ENCODE peak calls at places on chromosomes 6 and 20, in four cellular contexts. Q is K562, T is GM12878, O is WTC11. B is an unnamed sample.

GRCh38 chr6:107154131-107154906 is 39.0 kb upstream of the BEND3 start:
- DNase-seq in Q (no peak), T (no peak), O (peak; percentile 34), B (peak; percentile 33)

GRCh38 chr20:39876974-39877615 is 811.9 kb downstream of the MAFB start:
- DNase-seq in Q (no peak), T (no peak), O (no peak), B (no peak)

GRCh38 chr6:31086788-31087440 is 25.5 kb downstream of the C6orf15 start:
- DNase-seq in Q (peak; percentile 47), T (no peak), O (no peak), B (no peak)

GRCh38 chr20:37344506-37345338 is 1.2 kb upstream of the SRC start:
- DNase-seq in Q (no peak), T (no peak), O (no peak), B (peak; percentile 77)

GRCh38 chr6:135880066-135880972 is 28.8 kb downstream of the PDE7B start:
- DNase-seq in Q (no peak), T (peak; percentile 61), O (no peak), B (no peak)

GRCh38 chr20:2602746-2603145 is 49.7 kb upstream of the NOP56 start:
- DNase-seq in Q (no peak), T (no peak), O (no peak), B (no peak)

GRCh38 chr6:34657307-34657978 is 39.1 kb downstream of the ILRUN start:
- DNase-seq in Q (peak; percentile 78), T (no peak), O (no peak), B (peak; percentile 98)

GRCh38 chr6:107657755-107658461 is 166.2 kb downstream of the SCML4 start:
- DNase-seq in Q (no peak), T (peak; percentile 96), O (no peak), B (no peak)

GRCh38 chr6:129699661-129700060 is 10.3 kb downstream of the ARHGAP18 start:
- DNase-seq in Q (no peak), T (no peak), O (no peak), B (no peak)

GRCh38 chr6:162533009-162533400 is 194.6 kb downstream of the PRKN start:
- DNase-seq in Q (no peak), T (no peak), O (no peak), B (no peak)

GRCh38 chr6:12844284-12845223 is 128.0 kb downstream of the PHACTR1 start:
- DNase-seq in Q (peak; percentile 29), T (no peak), O (no peak), B (peak; percentile 20)

GRCh38 chr6:71410164-71410566 is 121.6 kb downstream of the OGFRL1 start:
- DNase-seq in Q (no peak), T (peak; percentile 5), O (no peak), B (no peak)

GRCh38 chr20:18304618-18305017 is 16.3 kb downstream of the ZNF133 start:
- DNase-seq in Q (peak; percentile 7), T (no peak), O (no peak), B (no peak)

GRCh38 chr6:4672772-4673171 is 103.4 kb upstream of the CDYL start:
- DNase-seq in Q (no peak), T (no peak), O (no peak), B (no peak)

GRCh38 chr6:14079971-14080370 is 37.6 kb upstream of the CD83 start:
- DNase-seq in Q (no peak), T (no peak), O (no peak), B (no peak)

GRCh38 chr6:6730831-6731230 is 142.3 kb downstream of the LY86 start:
- DNase-seq in Q (no peak), T (no peak), O (no peak), B (no peak)

GRCh38 chr6:3377536-3378397 is 79.1 kb downstream of the SLC22A23 start:
- DNase-seq in Q (no peak), T (no peak), O (no peak), B (peak; percentile 79)

GRCh38 chr6:38799529-38800184 is 84.5 kb downstream of the DNAH8 start:
- DNase-seq in Q (no peak), T (no peak), O (no peak), B (no peak)

GRCh38 chr6:85459224-85459901 is 9.5 kb downstream of the NT5E start:
- DNase-seq in Q (no peak), T (no peak), O (no peak), B (no peak)

GRCh38 chr20:62606551-62607201 is 35.6 kb upstream of the SLCO4A1 start:
- DNase-seq in Q (no peak), T (no peak), O (peak; percentile 45), B (no peak)

GRCh38 chr6:97963148-97963680 is 680.2 kb upstream of the MMS22L start:
- DNase-seq in Q (no peak), T (no peak), O (no peak), B (no peak)

GRCh38 chr6:89768324-89768723 is 51.3 kb downstream of the MDN1 start:
- DNase-seq in Q (no peak), T (no peak), O (no peak), B (no peak)

DNA sequence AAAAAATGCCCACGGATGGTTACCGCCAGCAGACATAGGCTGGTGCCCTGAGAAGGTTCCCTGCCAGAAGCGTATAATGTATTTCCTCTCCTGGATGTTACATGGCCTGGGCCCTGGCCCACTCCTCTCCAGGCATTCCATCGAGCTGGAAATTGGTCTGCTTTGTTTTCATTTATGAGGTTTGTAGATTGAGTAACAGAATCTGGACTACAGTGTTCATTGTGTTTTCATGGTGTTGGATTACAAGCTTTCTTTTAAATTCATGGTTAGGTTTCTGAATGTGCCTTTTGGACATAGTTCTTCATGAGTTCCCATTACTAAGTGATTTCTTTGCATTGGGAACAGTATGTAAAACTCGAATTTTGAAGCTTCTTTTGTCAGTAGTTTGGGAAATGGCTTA is 6.4 kb downstream of the TIAM2 start:
- DNase-seq in Q (no peak), T (no peak), O (no peak), B (peak; percentile 36)
- TF ChIP-seq NR2C2 in Q (no peak), T (no peak), O (no peak), B (no peak)

GRCh38 chr6:26307830-26308229 is 57.2 kb upstream of the BTN3A2 start:
- DNase-seq in Q (peak; percentile 39), T (no peak), O (no peak), B (no peak)

GRCh38 chr6:26312096-26312463 is 52.9 kb upstream of the BTN3A2 start:
- DNase-seq in Q (peak; percentile 45), T (no peak), O (no peak), B (no peak)

GRCh38 chr6:26311012-26311384 is 54.0 kb upstream of the BTN3A2 start:
- DNase-seq in Q (peak; percentile 87), T (no peak), O (peak; percentile 51), B (peak; percentile 38)

GRCh38 chr6:26311385-26312095 is 53.5 kb upstream of the BTN3A2 start:
- DNase-seq in Q (peak; percentile 89), T (peak; percentile 83), O (peak; percentile 56), B (peak; percentile 82)

DNA sequence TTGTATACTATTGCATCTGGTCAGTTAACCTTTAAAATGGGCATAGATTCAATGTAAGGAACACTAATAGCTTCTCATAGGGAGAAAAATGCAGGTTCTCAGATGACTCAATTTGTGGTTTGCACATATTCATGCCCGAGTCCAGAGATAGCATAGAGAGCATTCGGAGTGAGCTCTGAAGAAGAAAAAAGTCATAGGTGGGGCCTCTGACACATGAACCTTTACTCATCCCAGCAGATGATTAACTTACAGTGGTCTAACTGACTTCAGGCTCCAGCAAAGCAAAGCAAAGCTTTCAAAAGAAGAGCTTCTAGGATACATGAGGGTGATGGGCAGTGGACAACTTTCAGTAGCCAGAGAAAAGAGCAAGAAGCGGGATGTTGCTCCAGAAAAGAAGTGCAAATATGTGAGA is 55.3 kb upstream of the BTN3A2 start:
- DNase-seq in Q (peak; percentile 76), T (no peak), O (no peak), B (peak; percentile 76)
- TF ChIP-seq NR2C2 in Q (peak; percentile 19), T (no peak), O (no peak), B (no peak)

DNA sequence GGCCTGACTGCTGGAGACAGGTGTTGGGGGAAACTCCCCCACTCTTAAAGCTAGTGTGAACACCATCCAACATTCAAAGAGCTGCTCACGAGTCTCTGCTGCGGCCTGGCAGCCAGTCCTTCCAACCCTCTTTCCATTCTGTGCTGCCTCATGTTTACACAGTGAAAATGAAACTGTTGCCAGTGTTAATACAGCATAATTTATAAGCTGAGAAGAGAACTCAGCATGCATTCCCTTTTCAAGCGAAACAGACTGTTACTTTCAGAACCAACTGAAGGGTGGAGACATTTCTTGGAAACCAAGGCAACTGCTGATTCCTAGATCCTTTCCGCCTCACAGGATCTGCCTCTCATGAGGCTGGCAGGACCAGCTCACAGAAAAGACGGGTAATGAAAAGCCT is 533.8 kb upstream of the ID4 start:
- DNase-seq in Q (no peak), T (no peak), O (no peak), B (no peak)
- TF ChIP-seq NR2C2 in Q (no peak), T (no peak), O (no peak), B (no peak)

DNA sequence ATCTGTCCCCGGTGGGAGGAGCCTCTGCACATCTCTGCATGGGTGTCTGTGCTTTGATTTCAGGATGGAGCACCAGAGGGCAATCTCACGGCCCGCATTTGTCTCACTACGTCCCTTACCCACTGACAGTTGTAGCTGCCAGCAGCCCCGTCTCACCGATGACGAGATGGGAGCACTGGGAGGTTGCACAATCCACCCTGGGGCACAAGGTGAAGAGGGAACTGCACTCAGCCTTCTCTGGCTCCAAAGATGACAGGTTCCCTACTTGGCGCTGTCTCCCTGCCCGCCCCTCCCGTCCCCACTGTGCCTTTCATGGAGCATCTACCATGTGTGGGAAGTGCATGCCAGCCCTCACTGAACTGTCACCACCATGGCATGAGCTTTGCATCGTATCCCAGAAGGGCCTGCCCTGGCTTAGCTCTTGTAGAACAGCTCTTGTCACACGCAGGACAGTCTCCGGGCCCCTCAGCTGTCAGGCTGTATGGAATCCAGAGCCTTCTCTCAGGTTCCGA is 99.9 kb upstream of the PMEPA1 start:
- DNase-seq in Q (no peak), T (no peak), O (no peak), B (no peak)
- TF ChIP-seq NR2C2 in Q (no peak), T (no peak), O (no peak), B (no peak)

GRCh38 chr20:53077373-53078205 is 105.4 kb downstream of the TSHZ2 start:
- DNase-seq in Q (no peak), T (no peak), O (no peak), B (peak; percentile 94)
- TF ChIP-seq NR2C2 in Q (no peak), T (no peak), O (no peak), B (peak; percentile 67)

B was measured in HepG2.